ENCODE peak calls at places on chromosomes 12 and 14, in four cellular contexts. T is ascending aorta, M is transverse colon, C is mesothelial cell of epicardium. O is an unnamed sample.

GRCh38 chr14:59529189-59529588 is 44.9 kb downstream of the JKAMP start:
- DNase-seq in M (no peak), T (no peak), C (no peak), O (no peak)

GRCh38 chr12:71504471-71504852 is 64.9 kb downstream of the LGR5 start:
- DNase-seq in T (no peak), C (no peak), M (no peak), O (no peak)

GRCh38 chr12:42686514-42687172 is 97.1 kb upstream of the PRICKLE1 start:
- DNase-seq in T (no peak), M (no peak), C (no peak), O (no peak)

GRCh38 chr14:50531595-50532501 is 521 bp downstream of the MAP4K5 start:
- DNase-seq in M (peak; percentile 51), C (peak; percentile 40), T (no peak), O (peak; percentile 76)

GRCh38 chr14:32590157-32590556 is 261.1 kb downstream of the AKAP6 start:
- DNase-seq in C (no peak), M (no peak), T (no peak), O (no peak)

GRCh38 chr12:91606662-91607377 is 424.2 kb upstream of the DCN start:
- DNase-seq in M (no peak), T (no peak), C (no peak), O (no peak)

GRCh38 chr14:77638738-77639137 is 22.3 kb upstream of the SPTLC2 start:
- DNase-seq in M (no peak), C (no peak), T (no peak), O (no peak)

GRCh38 chr14:51652168-51653095 is 722 bp downstream of the FRMD6 start:
- DNase-seq in T (no peak), M (peak; percentile 35), C (peak; percentile 46), O (peak; percentile 81)

GRCh38 chr12:93662961-93663728 is 14.0 kb upstream of the CRADD start:
- DNase-seq in T (no peak), M (no peak), C (no peak), O (no peak)

GRCh38 chr12:65529771-65530435 is 251.4 kb downstream of the MSRB3 start:
- DNase-seq in M (no peak), T (no peak), C (no peak), O (no peak)

GRCh38 chr14:61560323-61560722 is 135.0 kb upstream of the HIF1A start:
- DNase-seq in M (no peak), T (no peak), C (no peak), O (no peak)

GRCh38 chr12:31002999-31003398 is 70.7 kb upstream of the DDX11 start:
- DNase-seq in M (no peak), T (no peak), C (no peak), O (peak; percentile 25)

GRCh38 chr14:67698179-67698578 is 2.6 kb upstream of the RDH11 start:
- DNase-seq in C (no peak), T (no peak), M (no peak), O (no peak)

GRCh38 chr12:2955888-2956287 is 3.3 kb upstream of the TEAD4 start:
- DNase-seq in M (no peak), T (no peak), C (no peak), O (no peak)

GRCh38 chr12:90069711-90070110 is 361.1 kb upstream of the ATP2B1 start:
- DNase-seq in M (no peak), T (no peak), C (no peak), O (no peak)
- TF ChIP-seq CTCF in M (no peak), T (no peak), C (no peak), O (no peak)

GRCh38 chr14:106210650-106211049 is 684.3 kb downstream of the TMEM121 start:
- DNase-seq in C (no peak), M (no peak), T (no peak), O (no peak)
- TF ChIP-seq CTCF in C (no peak), M (no peak), T (no peak), O (no peak)

DNA sequence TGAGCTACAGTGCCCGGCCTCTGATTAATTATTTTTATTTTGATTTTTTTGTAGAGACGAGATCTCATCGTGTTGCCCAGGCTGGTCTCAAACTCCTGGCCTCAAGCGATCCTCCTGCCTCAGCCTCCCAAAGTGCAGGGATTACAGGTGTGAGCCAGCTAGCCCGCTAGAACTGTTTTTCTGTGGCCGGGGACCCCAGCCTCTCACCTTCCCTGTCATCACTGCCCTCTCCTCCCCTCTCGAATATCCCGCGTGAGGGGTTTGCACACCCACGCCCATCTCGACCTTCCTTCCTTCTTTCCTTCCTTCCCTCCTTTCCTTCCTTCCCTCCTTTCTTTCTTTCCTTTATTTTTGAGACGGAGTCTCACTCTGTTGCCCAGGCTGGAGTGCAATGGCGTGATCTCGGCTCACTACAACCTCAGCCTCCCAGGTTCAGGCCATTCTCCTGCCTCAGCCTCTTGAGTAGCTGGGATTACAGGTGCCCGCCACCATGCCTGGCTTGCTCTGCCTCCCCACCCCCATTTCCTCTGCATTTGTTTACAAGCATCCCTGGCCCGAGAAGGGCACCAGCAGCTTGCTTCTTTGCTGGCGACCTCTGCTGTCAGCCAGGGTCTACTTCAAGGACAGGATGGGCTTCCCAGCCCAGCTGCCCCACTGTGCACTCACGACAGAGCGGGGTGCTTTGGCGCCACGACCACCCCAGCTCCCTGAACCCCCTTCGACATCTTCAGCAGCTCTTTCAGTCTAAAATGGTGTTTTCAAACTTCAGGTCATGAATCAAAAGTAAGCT is 4.3 kb upstream of the TRAF3 start:
- DNase-seq in C (no peak), T (no peak), M (no peak), O (no peak)
- TF ChIP-seq CTCF in C (no peak), T (no peak), M (no peak), O (no peak)

GRCh38 chr12:113981876-113982275 is 15.8 kb upstream of the RBM19 start:
- DNase-seq in C (no peak), M (no peak), T (no peak), O (no peak)

GRCh38 chr12:113980054-113980453 is 13.9 kb upstream of the RBM19 start:
- DNase-seq in C (no peak), T (no peak), M (no peak), O (no peak)

GRCh38 chr12:113974006-113974405 is 7.9 kb upstream of the RBM19 start:
- DNase-seq in C (no peak), M (no peak), T (no peak), O (no peak)

GRCh38 chr12:113980537-113981337 is 14.6 kb upstream of the RBM19 start:
- DNase-seq in M (peak; percentile 24), C (no peak), T (no peak), O (no peak)

GRCh38 chr12:113978080-113978479 is 12.0 kb upstream of the RBM19 start:
- DNase-seq in C (no peak), M (no peak), T (no peak), O (no peak)
- TF ChIP-seq CTCF in C (no peak), M (no peak), T (no peak), O (no peak)

GRCh38 chr12:121955258-121956040 is 37.1 kb downstream of the CFAP251 start:
- DNase-seq in C (no peak), T (no peak), M (no peak), O (no peak)
- TF ChIP-seq CTCF in C (peak; percentile 42), T (peak; percentile 48), M (peak; percentile 15), O (peak; percentile 15)

DNA sequence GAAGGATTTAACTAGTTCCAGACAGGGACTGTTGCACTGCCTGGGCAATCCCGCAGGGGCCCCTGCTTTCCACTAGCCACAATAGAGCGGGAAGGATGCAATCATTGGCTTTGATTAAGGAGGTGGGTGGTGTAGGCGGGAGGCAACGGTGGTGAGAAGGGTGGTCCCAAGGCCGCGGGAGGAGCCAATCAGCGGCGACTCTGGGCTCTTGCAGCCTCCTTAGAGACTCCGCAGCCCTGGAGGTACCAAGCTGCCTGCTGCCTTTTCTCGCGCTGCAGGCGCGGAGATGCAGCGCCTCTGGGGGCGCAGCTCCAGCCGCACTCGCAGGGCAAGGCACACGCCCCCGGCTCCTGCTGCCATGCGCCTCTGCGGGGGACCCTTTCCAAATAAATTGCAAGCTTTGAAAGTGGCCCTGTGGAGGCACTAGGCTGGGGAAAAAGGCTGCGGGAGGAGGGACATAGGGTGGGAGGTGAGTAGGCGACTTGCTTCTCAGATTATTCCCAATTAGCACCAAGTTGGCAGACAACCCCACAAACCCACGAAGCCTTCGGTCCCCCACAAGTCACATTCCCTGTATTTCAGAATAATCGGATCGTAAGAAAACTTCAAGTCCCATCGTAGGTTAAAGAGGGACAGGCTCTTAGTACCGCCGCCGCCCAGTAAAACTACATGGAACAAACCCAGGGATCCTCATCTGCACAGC is 860 bp upstream of the KCNA1 start:
- DNase-seq in M (no peak), C (no peak), T (no peak), O (no peak)
- TF ChIP-seq CTCF in M (no peak), C (no peak), T (peak; percentile 19), O (no peak)

GRCh38 chr12:76784600-76785051 is 20.7 kb downstream of the ZDHHC17 start:
- DNase-seq in T (no peak), C (no peak), M (no peak), O (no peak)
- TF ChIP-seq CTCF in T (no peak), C (no peak), M (no peak), O (no peak)